ENCODE peak calls at places on chromosomes 5 and 9, in six cellular contexts. L is stimulated activated CD4-positive, alpha-beta T cell treated with anti-CD3 and anti-CD28 coated beads, Interleukin-2, amount 100 ng/mL, for 24 hours; D is HTR-8/SVneo; H is progenitor cell of endocrine pancreas; F is pons; S is RCC 7860. M is an unnamed sample.

GRCh38 chr5:79973511-79973910 is 17.6 kb downstream of the MTX3 start:
- DNase-seq in L (no peak), F (no peak), S (no peak), H (no peak), D (no peak), M (peak; percentile 91)

GRCh38 chr9:132961002-132961401 is 16.6 kb upstream of the TSC1 start:
- DNase-seq in H (no peak), L (no peak), S (no peak), F (no peak), D (no peak), M (no peak)

GRCh38 chr5:124511791-124512190 is 234.6 kb downstream of the ZNF608 start:
- DNase-seq in L (no peak), F (no peak), H (no peak), D (no peak), S (no peak), M (no peak)

GRCh38 chr9:70921126-70921525 is 200.3 kb downstream of the TRPM3 start:
- DNase-seq in D (no peak), S (no peak), L (no peak), F (no peak), H (no peak), M (no peak)

GRCh38 chr9:10062629-10063395 is 550.0 kb downstream of the PTPRD start:
- DNase-seq in D (no peak), S (no peak), F (no peak), H (no peak), L (no peak), M (no peak)

GRCh38 chr5:10264569-10264968 is 14.5 kb downstream of the CCT5 start:
- DNase-seq in D (no peak), L (no peak), S (no peak), H (no peak), F (no peak), M (no peak)

GRCh38 chr9:19130436-19130835 is 3.1 kb upstream of the PLIN2 start:
- DNase-seq in L (no peak), S (no peak), H (no peak), D (no peak), F (no peak), M (no peak)

GRCh38 chr5:146073239-146073900 is 32.0 kb downstream of the PLAC8L1 start:
- DNase-seq in D (no peak), H (no peak), F (no peak), L (no peak), S (no peak), M (no peak)

GRCh38 chr9:115212832-115213231 is 94.9 kb upstream of the TNC start:
- DNase-seq in F (no peak), L (no peak), S (no peak), D (no peak), H (no peak), M (no peak)

GRCh38 chr9:130172161-130172857 is at the start of gene NCS1:
- DNase-seq in L (peak; percentile 53), F (peak; percentile 30), H (peak; percentile 64), D (peak; percentile 76), S (peak; percentile 59), M (peak; percentile 81)

GRCh38 chr9:115524467-115525059 is 406.6 kb upstream of the TNC start:
- DNase-seq in H (no peak), D (peak; percentile 29), S (peak; percentile 46), F (peak; percentile 68), L (peak; percentile 23), M (peak; percentile 81)

GRCh38 chr5:127519527-127519926 is 2.1 kb downstream of the PRRC1 start:
- DNase-seq in L (no peak), D (no peak), H (no peak), S (no peak), F (no peak), M (no peak)

GRCh38 chr5:98975223-98975622 is 46.4 kb upstream of the CHD1 start:
- DNase-seq in F (no peak), S (no peak), D (no peak), L (no peak), H (no peak), M (no peak)

GRCh38 chr5:120507826-120508463 is 43.8 kb downstream of the PRR16 start:
- DNase-seq in H (no peak), S (no peak), D (no peak), F (no peak), L (no peak), M (no peak)

GRCh38 chr5:176364765-176365662 is at the start of gene ARL10:
- DNase-seq in D (peak; percentile 56), F (peak; percentile 17), H (no peak), S (no peak), L (peak; percentile 69), M (peak; percentile 57)

GRCh38 chr9:35990155-35990554 is 32.2 kb upstream of the OR2S2 start:
- DNase-seq in H (no peak), D (no peak), L (no peak), S (peak; percentile 18), F (no peak), M (no peak)

GRCh38 chr5:91383956-91384300 is 811 bp upstream of the ARRDC3 start:
- DNase-seq in F (peak; percentile 78), S (no peak), D (no peak), L (peak; percentile 25), H (no peak), M (no peak)

GRCh38 chr5:92838253-92838652 is 742.8 kb downstream of the NR2F1-AS1 start:
- DNase-seq in L (no peak), S (no peak), F (no peak), D (peak; percentile 10), H (no peak), M (peak; percentile 23)

GRCh38 chr5:5537426-5537825 is 114.9 kb downstream of the ICE1 start:
- DNase-seq in S (no peak), D (no peak), H (no peak), F (no peak), L (no peak), M (no peak)

GRCh38 chr9:2018764-2019548 is 3.8 kb downstream of the SMARCA2 start:
- DNase-seq in S (no peak), H (no peak), D (no peak), F (no peak), L (no peak), M (no peak)

GRCh38 chr5:172477466-172477865 is 23.1 kb upstream of the SH3PXD2B start:
- DNase-seq in L (no peak), F (no peak), H (no peak), D (no peak), S (no peak), M (no peak)

GRCh38 chr5:163350083-163350482 is 87.3 kb upstream of the CCNG1 start:
- DNase-seq in D (no peak), L (no peak), F (no peak), S (no peak), H (no peak), M (no peak)

GRCh38 chr9:19371942-19372341 is 8.1 kb downstream of the RPS6 start:
- DNase-seq in D (no peak), F (no peak), S (no peak), L (no peak), H (no peak), M (no peak)

GRCh38 chr5:115097236-115097635 is 72.5 kb downstream of the TRIM36 start:
- DNase-seq in L (no peak), D (no peak), H (no peak), F (no peak), S (no peak), M (peak; percentile 15)

GRCh38 chr5:167578977-167579700 is 712.3 kb upstream of the WWC1 start:
- DNase-seq in L (no peak), F (no peak), H (no peak), D (no peak), S (no peak), M (no peak)

GRCh38 chr5:172905771-172906170 is 53.5 kb upstream of the RPL26L1 start:
- DNase-seq in S (no peak), D (no peak), F (no peak), L (no peak), H (no peak), M (no peak)

GRCh38 chr9:86977205-86977835 is 30.0 kb upstream of the GAS1 start:
- DNase-seq in L (no peak), F (no peak), S (no peak), H (no peak), D (no peak), M (no peak)

GRCh38 chr5:72282878-72283277 is 37.2 kb downstream of the MRPS27 start:
- DNase-seq in L (no peak), H (no peak), F (no peak), S (no peak), D (no peak), M (no peak)

GRCh38 chr5:37882636-37883035 is 42.8 kb upstream of the GDNF start:
- DNase-seq in F (no peak), H (no peak), D (no peak), L (no peak), S (no peak), M (no peak)

GRCh38 chr5:119439140-119439625 is 13.1 kb upstream of the HSD17B4 start:
- DNase-seq in S (no peak), D (no peak), F (no peak), L (no peak), H (no peak), M (no peak)

M was measured in SJCRH30.